ENCODE peak calls at places on chromosomes 12 and 14, in nine cellular contexts. O is cardiac muscle cell, U is fibroblast of mammary gland, L is HCT116, S is HFF-Myc, Y is GM12878, P is prostate gland, Q is kidney epithelial cell, W is heart right ventricle. X is an unnamed sample.

GRCh38 chr12:25829192-25829591 is 129.3 kb upstream of the RASSF8 start:
- DNase-seq in W (no peak), U (peak), Q (peak), P (peak), O (no peak), S (peak), Y (no peak), L (no peak), X (no peak)

GRCh38 chr12:52585951-52586350 is 12.3 kb upstream of the KRT74 start:
- DNase-seq in O (no peak), Y (no peak), Q (no peak), S (no peak), W (no peak), U (no peak), L (no peak), P (no peak), X (no peak)

GRCh38 chr14:75645051-75645450 is 15.6 kb downstream of the ERG28 start:
- DNase-seq in P (no peak), Y (no peak), U (no peak), L (no peak), W (no peak), O (no peak), S (no peak), Q (no peak), X (no peak)

GRCh38 chr12:67999244-67999643 is 10.0 kb downstream of the IFNG-AS1 start:
- DNase-seq in U (no peak), P (no peak), Q (no peak), S (no peak), L (no peak), O (no peak), W (no peak), Y (no peak), X (no peak)

GRCh38 chr12:113955109-113955970 is 10.8 kb downstream of the RBM19 start:
- DNase-seq in S (no peak), W (no peak), O (peak), Q (no peak), L (peak), Y (no peak), P (no peak), U (peak), X (no peak)

GRCh38 chr12:121637231-121637914 is 11.0 kb downstream of the ORAI1 start:
- DNase-seq in U (no peak), W (no peak), P (no peak), O (no peak), Q (no peak), S (no peak), L (no peak), Y (no peak), X (no peak)

GRCh38 chr14:104993808-104994591 is 8.4 kb downstream of the CLBA1 start:
- DNase-seq in W (no peak), P (no peak), U (no peak), Q (no peak), O (no peak), Y (no peak), L (no peak), S (no peak), X (no peak)

GRCh38 chr12:38138225-38139221 is 178.1 kb upstream of the ALG10B start:
- DNase-seq in Q (no peak), Y (peak), W (peak), P (peak), O (peak), U (peak), S (peak), L (peak), X (peak)

GRCh38 chr12:110531741-110532333 is 29.7 kb downstream of the RAD9B start:
- DNase-seq in U (peak), L (no peak), O (no peak), W (no peak), P (no peak), Y (peak), S (no peak), Q (no peak), X (peak)

GRCh38 chr12:52032431-52032796 is 18.8 kb upstream of the NR4A1 start:
- DNase-seq in U (peak), O (no peak), P (peak), Y (no peak), L (no peak), S (no peak), Q (no peak), W (peak), X (no peak)

GRCh38 chr14:90053044-90053443 is 8.8 kb upstream of the KCNK13 start:
- DNase-seq in U (no peak), P (no peak), S (no peak), Q (no peak), Y (no peak), L (no peak), W (no peak), O (no peak), X (no peak)

GRCh38 chr12:121713257-121714155 is 954 bp downstream of the TMEM120B start:
- DNase-seq in W (peak), U (peak), S (no peak), L (no peak), P (no peak), Y (no peak), Q (no peak), O (no peak), X (no peak)

GRCh38 chr14:104787736-104788532 is 7.6 kb downstream of the AKT1 start:
- DNase-seq in Y (no peak), L (no peak), O (no peak), U (no peak), S (no peak), W (no peak), P (no peak), Q (no peak), X (no peak)

GRCh38 chr14:76836029-76836630 is 9.9 kb downstream of the LRRC74A start:
- DNase-seq in U (no peak), L (no peak), O (no peak), Y (no peak), S (no peak), Q (no peak), P (no peak), W (no peak), X (no peak)

GRCh38 chr12:115506822-115507629 is 770.5 kb downstream of the MED13L start:
- DNase-seq in U (peak), P (no peak), S (no peak), O (no peak), Q (no peak), W (no peak), L (no peak), Y (no peak), X (no peak)

GRCh38 chr14:26415618-26416123 is 182.2 kb downstream of the NOVA1 start:
- DNase-seq in L (no peak), Y (no peak), U (peak), P (peak), O (no peak), Q (no peak), S (no peak), W (no peak), X (no peak)

GRCh38 chr14:55904086-55904485 is 214.1 kb upstream of the PELI2 start:
- DNase-seq in Q (no peak), U (no peak), Y (no peak), O (no peak), L (no peak), W (no peak), S (no peak), P (no peak), X (no peak)

GRCh38 chr12:80142640-80143039 is 43.3 kb downstream of the OTOGL start:
- DNase-seq in U (no peak), W (no peak), Q (no peak), Y (no peak), O (no peak), L (no peak), S (no peak), P (no peak), X (no peak)

GRCh38 chr12:129186952-129187351 is 333.7 kb downstream of the GLT1D1 start:
- DNase-seq in P (no peak), Q (no peak), O (no peak), U (no peak), Y (no peak), L (no peak), S (no peak), W (no peak), X (no peak)

GRCh38 chr14:68682166-68683103 is 110.4 kb downstream of the ZFP36L1 start:
- DNase-seq in Q (peak), W (peak), P (peak), Y (peak), L (no peak), S (peak), U (peak), O (no peak), X (peak)

GRCh38 chr12:122206111-122206881 is 2.8 kb downstream of the B3GNT4 start:
- DNase-seq in W (no peak), L (no peak), P (no peak), U (no peak), O (no peak), Y (no peak), Q (no peak), S (no peak), X (no peak)

GRCh38 chr12:130813436-130813835 is 25.6 kb downstream of the STX2 start:
- DNase-seq in P (no peak), O (no peak), U (no peak), W (no peak), Y (no peak), Q (no peak), L (no peak), S (no peak), X (no peak)

GRCh38 chr12:109994262-109995175 is 1.6 kb downstream of the GIT2 start:
- DNase-seq in S (no peak), Q (no peak), O (no peak), P (no peak), U (no peak), W (no peak), Y (no peak), L (no peak), X (no peak)

GRCh38 chr14:67464377-67464776 is 24.1 kb downstream of the TMEM229B start:
- DNase-seq in Q (no peak), P (no peak), S (no peak), W (no peak), U (no peak), L (no peak), Y (no peak), O (no peak), X (no peak)

GRCh38 chr14:80585506-80585835 is 356.1 kb downstream of the CEP128 start:
- DNase-seq in Y (no peak), U (no peak), L (no peak), S (no peak), O (peak), P (no peak), W (no peak), Q (no peak), X (no peak)

GRCh38 chr12:70719672-70720420 is 82.6 kb upstream of the PTPRB start:
- DNase-seq in O (peak), P (peak), W (peak), U (peak), Q (no peak), S (no peak), L (no peak), Y (no peak), X (peak)

GRCh38 chr12:76455582-76456345 is 103.8 kb downstream of the OSBPL8 start:
- DNase-seq in U (peak), Q (peak), L (peak), O (peak), P (peak), S (peak), Y (peak), W (no peak), X (peak)
- TF ChIP-seq CTCF in U (peak), Q (peak), L (peak), O (peak), P (peak), S (peak), Y (peak), W (no peak), X (peak)

DNA sequence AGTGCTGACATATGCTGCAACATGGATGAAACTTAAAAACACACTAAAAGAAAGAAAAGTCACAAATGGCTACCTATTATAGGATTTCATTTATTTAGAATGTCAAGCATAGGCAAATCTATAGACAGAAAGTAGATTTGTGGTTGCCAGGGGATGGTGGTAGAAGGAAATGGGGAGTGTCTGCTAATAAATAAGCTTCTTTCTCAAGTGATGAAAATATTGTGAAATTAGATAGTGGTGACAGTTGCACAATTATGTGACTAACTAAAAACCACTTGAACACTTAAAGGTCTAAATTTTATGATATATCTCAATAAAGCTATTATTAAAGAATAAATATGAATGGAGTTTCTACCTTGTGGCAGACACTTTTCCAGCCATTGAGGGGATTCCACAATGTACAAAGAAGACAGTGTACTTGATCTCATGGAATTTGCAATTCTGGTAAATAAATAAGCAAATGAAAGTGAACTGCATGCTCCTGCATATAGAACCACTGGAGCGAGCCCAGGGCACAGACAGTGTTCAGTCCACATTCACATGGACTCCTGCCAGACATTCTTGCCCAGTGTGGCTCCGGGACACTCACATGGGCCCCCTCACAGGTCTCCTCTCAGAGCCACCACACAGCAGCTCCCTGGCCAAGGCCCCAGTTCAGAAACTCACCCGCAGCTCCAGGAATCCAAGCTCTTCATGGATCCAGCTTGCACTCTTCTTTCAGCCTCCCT is 107.1 kb upstream of the ARID2 start:
- DNase-seq in W (no peak), S (no peak), O (no peak), Q (no peak), L (no peak), U (peak), Y (no peak), P (no peak), X (no peak)
- H3K4me3 ChIP-seq in W (no peak), S (no peak), O (no peak), Q (no peak), L (no peak), U (no peak), Y (no peak), P (no peak), X (no peak)

DNA sequence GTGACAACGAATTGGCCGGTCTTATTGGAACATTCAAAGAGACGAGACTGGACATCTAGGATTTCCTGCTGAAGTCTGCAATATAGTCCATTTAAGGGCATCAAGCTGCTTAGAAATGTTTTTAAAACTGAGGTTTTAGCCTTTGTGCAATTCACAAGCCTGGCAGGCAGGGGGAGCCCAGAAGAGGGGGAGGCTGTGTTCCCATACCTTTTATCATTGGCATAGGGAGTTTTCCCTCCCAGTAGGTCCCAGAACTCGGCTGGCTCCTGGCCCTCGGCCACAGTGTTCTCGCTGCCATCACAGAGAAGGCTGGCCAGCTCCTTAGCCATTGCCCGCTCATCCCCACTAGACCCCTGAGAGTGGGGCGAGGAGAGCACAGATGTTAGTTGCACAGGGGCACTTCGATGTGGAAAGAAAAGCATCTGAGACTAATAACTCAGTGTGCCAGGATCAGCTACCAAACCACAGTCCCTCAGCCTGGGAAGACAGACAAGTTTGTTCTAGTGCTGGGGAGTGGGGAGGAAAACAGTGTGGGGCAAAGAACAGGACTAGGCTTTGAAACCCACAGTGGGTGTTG is 15.1 kb downstream of the AVIL start:
- DNase-seq in U (peak), S (no peak), Y (no peak), L (peak), O (peak), Q (no peak), W (peak), P (no peak), X (no peak)
- TF ChIP-seq CTCF in U (peak), S (peak), Y (peak), L (peak), O (peak), Q (peak), W (peak), P (peak), X (peak)

DNA sequence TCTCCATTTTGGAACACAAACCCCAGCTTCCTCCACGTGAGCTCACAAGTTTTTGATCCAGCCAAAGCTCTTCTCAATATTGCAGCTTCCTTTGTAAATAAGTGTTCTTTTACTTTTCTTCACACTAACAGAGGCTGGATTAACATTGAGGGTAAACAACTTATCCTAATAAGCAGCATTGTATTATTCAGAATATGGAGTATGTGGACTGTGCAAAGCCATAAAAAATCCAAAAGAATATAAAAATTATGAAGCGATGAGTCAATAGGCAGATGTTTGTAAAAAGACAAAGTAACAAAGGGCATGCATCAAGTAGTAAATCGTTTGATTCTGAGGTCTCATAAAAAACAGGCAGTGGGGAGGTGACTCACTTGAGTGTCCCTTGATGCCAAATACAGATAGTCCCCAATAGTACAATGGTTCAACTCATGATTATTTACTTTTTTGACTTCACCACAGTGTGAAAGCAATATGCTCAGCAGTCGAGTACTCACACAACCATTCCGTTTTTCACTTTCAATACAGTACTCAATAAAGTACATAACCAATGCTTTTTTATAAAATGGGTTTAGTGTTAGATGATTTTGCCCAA is 23.1 kb upstream of the KCNK10 start:
- DNase-seq in S (peak), U (no peak), L (no peak), P (peak), W (no peak), O (no peak), Q (no peak), Y (no peak), X (no peak)
- H3K4me3 ChIP-seq in S (no peak), U (no peak), L (no peak), P (no peak), W (no peak), O (no peak), Q (no peak), Y (no peak), X (no peak)

DNA sequence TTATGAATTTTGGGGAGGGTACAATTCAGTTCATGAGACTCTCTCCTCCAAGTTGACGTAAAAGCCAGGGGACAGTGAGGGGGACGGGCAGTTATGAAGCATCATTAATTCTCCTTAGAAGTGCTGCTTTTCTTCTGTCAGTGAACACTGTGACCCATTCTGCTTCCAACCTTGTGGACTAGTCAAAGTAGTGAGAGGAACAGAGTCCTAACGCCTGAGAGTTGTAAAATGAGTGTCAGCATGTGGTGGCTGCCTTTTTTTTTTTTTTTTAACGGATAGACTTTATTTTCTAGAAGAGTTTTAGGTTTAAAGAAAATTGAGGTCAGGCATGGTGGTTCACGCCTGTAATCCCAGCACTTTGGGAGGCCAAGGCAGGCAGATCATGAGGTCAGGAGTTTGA is 15.5 kb downstream of the RESF1 start:
- DNase-seq in Q (no peak), U (no peak), P (no peak), O (no peak), L (no peak), W (no peak), Y (no peak), S (no peak), X (no peak)
- TF ChIP-seq CTCF in Q (no peak), U (no peak), P (no peak), O (no peak), L (no peak), W (no peak), Y (no peak), S (no peak), X (no peak)

GRCh38 chr12:93087836-93088610 is 158.9 kb upstream of the EEA1 start:
- DNase-seq in W (no peak), S (no peak), O (no peak), Q (no peak), L (no peak), Y (no peak), U (no peak), P (no peak), X (no peak)
- H3K4me3 ChIP-seq in W (no peak), S (no peak), O (no peak), Q (no peak), L (no peak), Y (no peak), U (no peak), P (no peak), X (no peak)